ENCODE peak calls at places on chromosomes 7 and 10, in eight cellular contexts. H is IMR-90; K is activated CD8-positive, alpha-beta memory T cell treated with anti-CD3 and anti-CD28 coated beads for 24 hours; P is stromal cell of bone marrow; N is BE2C; G is H4; D is germinal center; M is stimulated activated CD4-positive, alpha-beta T cell treated with anti-CD3 and anti-CD28 coated beads, TNF-alpha, amount 100 ng/mL, for 24 hours. W is an unnamed sample.

GRCh38 chr10:94623572-94623971 is 60.0 kb upstream of the CYP2C18 start:
- DNase-seq in K (no peak), D (no peak), M (no peak), N (no peak), P (no peak), H (no peak), G (no peak), W (no peak)

GRCh38 chr7:133829336-133829897 is 297.7 kb upstream of the LRGUK start:
- DNase-seq in G (peak), N (no peak), M (no peak), D (no peak), K (no peak), H (peak), P (no peak), W (no peak)

GRCh38 chr7:132466367-132466766 is 109.9 kb downstream of the PLXNA4 start:
- DNase-seq in P (no peak), G (no peak), N (no peak), K (no peak), H (no peak), M (no peak), D (no peak), W (no peak)

GRCh38 chr10:100653957-100654834 is 91.2 kb upstream of the PAX2 start:
- DNase-seq in P (no peak), K (peak), H (no peak), D (peak), M (no peak), N (peak), G (no peak), W (no peak)

GRCh38 chr10:71217266-71218045 is 5.1 kb downstream of the UNC5B start:
- DNase-seq in M (no peak), N (peak), K (no peak), D (no peak), G (no peak), H (no peak), P (no peak), W (no peak)

GRCh38 chr10:70604106-70604505 is 1.6 kb upstream of the PRF1 start:
- DNase-seq in P (no peak), K (no peak), H (no peak), M (no peak), D (no peak), G (no peak), N (no peak), W (peak)

GRCh38 chr10:34299105-34299611 is 515.9 kb downstream of the PARD3 start:
- DNase-seq in D (no peak), M (no peak), G (no peak), N (no peak), K (no peak), P (no peak), H (peak), W (no peak)

GRCh38 chr10:22325272-22325947 is 4.5 kb downstream of the BMI1 start:
- DNase-seq in G (peak), M (no peak), N (peak), H (peak), P (no peak), D (peak), K (peak), W (no peak)

GRCh38 chr10:65675236-65675635 is 1250.6 kb upstream of the LRRTM3 start:
- DNase-seq in N (no peak), D (no peak), H (no peak), K (no peak), P (no peak), G (no peak), M (no peak), W (no peak)

GRCh38 chr10:119115921-119116320 is 12.0 kb downstream of the DENND10 start:
- DNase-seq in H (no peak), N (no peak), G (no peak), P (no peak), D (no peak), K (no peak), M (no peak), W (no peak)

GRCh38 chr10:106224676-106225075 is 939.8 kb downstream of the SORCS1 start:
- DNase-seq in D (no peak), P (no peak), K (no peak), H (peak), M (no peak), G (no peak), N (no peak), W (no peak)

GRCh38 chr7:107539824-107540223 is 23.9 kb downstream of the COG5 start:
- DNase-seq in H (no peak), P (no peak), K (no peak), G (no peak), N (no peak), D (no peak), M (no peak), W (no peak)

GRCh38 chr10:46236537-46236887 is 50.3 kb upstream of the ANTXRL start:
- DNase-seq in M (no peak), D (no peak), H (no peak), K (no peak), P (no peak), N (no peak), G (no peak), W (peak)

GRCh38 chr7:115368998-115369397 is 447.1 kb downstream of the MDFIC start:
- DNase-seq in M (no peak), G (peak), P (no peak), N (no peak), H (no peak), K (no peak), D (no peak), W (no peak)

GRCh38 chr7:1098243-1099153 is 10.6 kb downstream of the GPER1 start:
- DNase-seq in H (no peak), M (no peak), D (no peak), P (no peak), N (no peak), G (no peak), K (no peak), W (no peak)

GRCh38 chr10:91391915-91392314 is 18.2 kb upstream of the HECTD2 start:
- DNase-seq in P (no peak), M (no peak), N (no peak), H (no peak), D (no peak), K (no peak), G (no peak), W (no peak)

GRCh38 chr10:13079776-13080050 is 20.2 kb upstream of the OPTN start:
- DNase-seq in N (no peak), P (no peak), D (no peak), K (no peak), G (no peak), M (no peak), H (no peak), W (no peak)

GRCh38 chr10:76149182-76149581 is 717.8 kb downstream of the LRMDA start:
- DNase-seq in K (no peak), D (no peak), P (peak), G (no peak), M (no peak), N (no peak), H (no peak), W (no peak)

GRCh38 chr7:47371733-47372368 is 210.1 kb downstream of the TNS3 start:
- DNase-seq in D (no peak), G (peak), P (no peak), H (peak), K (no peak), N (peak), M (no peak), W (no peak)

GRCh38 chr10:70908426-70909296 is 20.3 kb upstream of the PCBD1 start:
- DNase-seq in M (no peak), K (no peak), P (no peak), D (no peak), G (no peak), H (no peak), N (peak), W (no peak)

GRCh38 chr7:69670701-69671100 is 72.4 kb downstream of the AUTS2 start:
- DNase-seq in D (no peak), G (no peak), N (no peak), P (no peak), M (no peak), H (no peak), K (no peak), W (no peak)

GRCh38 chr10:73810735-73811465 is 498 bp downstream of the NDST2 start:
- DNase-seq in N (peak), D (peak), K (no peak), M (peak), H (no peak), P (no peak), G (no peak), W (no peak)

GRCh38 chr7:109259151-109259550 is 689.5 kb downstream of the DNAJB9 start:
- DNase-seq in D (no peak), H (no peak), M (no peak), K (no peak), P (no peak), N (no peak), G (no peak), W (no peak)

GRCh38 chr10:20622522-20623270 is 274.4 kb downstream of the NEBL start:
- DNase-seq in H (peak), N (no peak), P (peak), K (no peak), M (no peak), D (no peak), G (peak), W (no peak)

GRCh38 chr10:113025487-113025886 is 75.4 kb downstream of the TCF7L2 start:
- DNase-seq in K (no peak), P (no peak), H (no peak), D (no peak), M (no peak), N (no peak), G (no peak), W (no peak)

GRCh38 chr10:4939224-4940072 is 23.8 kb upstream of the AKR1C1 start:
- DNase-seq in N (no peak), P (no peak), K (no peak), H (no peak), M (no peak), G (no peak), D (no peak), W (no peak)

GRCh38 chr7:155536451-155536850 is 9.9 kb downstream of the CNPY1 start:
- DNase-seq in M (no peak), N (no peak), P (no peak), G (no peak), D (no peak), H (no peak), K (no peak), W (no peak)

GRCh38 chr10:13956826-13957225 is 370.1 kb downstream of the PRPF18 start:
- DNase-seq in N (no peak), K (no peak), G (no peak), H (peak), M (no peak), P (peak), D (no peak), W (peak)